ENCODE peak calls at places on chromosomes 13 and 19, in six cellular contexts. One of them, this sample, is unnamed.

GRCh38 chr19:43300876-43301765 is 31.8 kb upstream of the PSG9 start:
- DNase-seq in ovary: no peak
- DNase-seq in cardiac muscle cell: no peak
- DNase-seq in Caco-2: no peak
- DNase-seq in heart left ventricle: no peak
- DNase-seq in IMR-90: no peak
- DNase-seq in this sample: no peak

GRCh38 chr19:15452111-15453047 is 2.6 kb upstream of the WIZ start:
- DNase-seq in ovary: peak; percentile 96
- DNase-seq in cardiac muscle cell: peak; percentile 90
- DNase-seq in Caco-2: peak; percentile 49
- DNase-seq in heart left ventricle: peak; percentile 91
- DNase-seq in IMR-90: peak; percentile 58
- DNase-seq in this sample: peak; percentile 91

GRCh38 chr13:42497798-42498197 is 76.2 kb upstream of the TNFSF11 start:
- DNase-seq in ovary: no peak
- DNase-seq in cardiac muscle cell: no peak
- DNase-seq in Caco-2: no peak
- DNase-seq in heart left ventricle: no peak
- DNase-seq in IMR-90: peak; percentile 40
- DNase-seq in this sample: no peak

GRCh38 chr19:39599116-39599515 is 3.2 kb upstream of the LGALS13 start:
- DNase-seq in ovary: no peak
- DNase-seq in cardiac muscle cell: peak; percentile 67
- DNase-seq in Caco-2: peak; percentile 63
- DNase-seq in heart left ventricle: no peak
- DNase-seq in IMR-90: peak; percentile 27
- DNase-seq in this sample: peak; percentile 63

GRCh38 chr19:51927859-51928258 is 587 bp downstream of the ZNF613 start:
- DNase-seq in ovary: no peak
- DNase-seq in cardiac muscle cell: no peak
- DNase-seq in Caco-2: no peak
- DNase-seq in heart left ventricle: no peak
- DNase-seq in IMR-90: no peak
- DNase-seq in this sample: no peak

GRCh38 chr13:79227418-79227817 is 178.6 kb downstream of the RBM26 start:
- DNase-seq in ovary: no peak
- DNase-seq in cardiac muscle cell: no peak
- DNase-seq in Caco-2: no peak
- DNase-seq in heart left ventricle: no peak
- DNase-seq in IMR-90: no peak
- DNase-seq in this sample: no peak

GRCh38 chr19:39408392-39409206 is 2.0 kb downstream of the ZFP36 start:
- DNase-seq in ovary: no peak
- DNase-seq in cardiac muscle cell: no peak
- DNase-seq in Caco-2: no peak
- DNase-seq in heart left ventricle: no peak
- DNase-seq in IMR-90: peak; percentile 52
- DNase-seq in this sample: peak; percentile 41

GRCh38 chr13:63773476-63773875 is 2357.8 kb upstream of the PCDH20 start:
- DNase-seq in ovary: no peak
- DNase-seq in cardiac muscle cell: no peak
- DNase-seq in Caco-2: no peak
- DNase-seq in heart left ventricle: no peak
- DNase-seq in IMR-90: no peak
- DNase-seq in this sample: no peak

GRCh38 chr19:19256072-19256969 is 16.8 kb downstream of the TM6SF2 start:
- DNase-seq in ovary: no peak
- DNase-seq in cardiac muscle cell: no peak
- DNase-seq in Caco-2: no peak
- DNase-seq in heart left ventricle: no peak
- DNase-seq in IMR-90: no peak
- DNase-seq in this sample: no peak

GRCh38 chr19:12994701-12995595 is at the start of gene NFIX:
- DNase-seq in ovary: peak; percentile 82
- DNase-seq in cardiac muscle cell: peak; percentile 80
- DNase-seq in Caco-2: peak; percentile 65
- DNase-seq in heart left ventricle: peak; percentile 82
- DNase-seq in IMR-90: peak; percentile 39
- DNase-seq in this sample: peak; percentile 18

GRCh38 chr13:29676535-29676934 is 81.0 kb upstream of the SLC7A1 start:
- DNase-seq in ovary: no peak
- DNase-seq in cardiac muscle cell: peak; percentile 12
- DNase-seq in Caco-2: no peak
- DNase-seq in heart left ventricle: no peak
- DNase-seq in IMR-90: peak; percentile 29
- DNase-seq in this sample: no peak

GRCh38 chr19:31350033-31350692 is 927 bp upstream of the TSHZ3 start:
- DNase-seq in ovary: peak; percentile 76
- DNase-seq in cardiac muscle cell: no peak
- DNase-seq in Caco-2: no peak
- DNase-seq in heart left ventricle: peak; percentile 49
- DNase-seq in IMR-90: no peak
- DNase-seq in this sample: peak; percentile 42

GRCh38 chr13:28322256-28322895 is 172.6 kb downstream of the FLT1 start:
- DNase-seq in ovary: no peak
- DNase-seq in cardiac muscle cell: no peak
- DNase-seq in Caco-2: no peak
- DNase-seq in heart left ventricle: no peak
- DNase-seq in IMR-90: peak; percentile 42
- DNase-seq in this sample: no peak

GRCh38 chr13:95020298-95020987 is 280.8 kb downstream of the ABCC4 start:
- DNase-seq in ovary: no peak
- DNase-seq in cardiac muscle cell: no peak
- DNase-seq in Caco-2: no peak
- DNase-seq in heart left ventricle: no peak
- DNase-seq in IMR-90: no peak
- DNase-seq in this sample: no peak

GRCh38 chr13:113763961-113764792 is 5.2 kb downstream of the TMEM255B start:
- DNase-seq in ovary: no peak
- DNase-seq in cardiac muscle cell: no peak
- DNase-seq in Caco-2: no peak
- DNase-seq in heart left ventricle: no peak
- DNase-seq in IMR-90: no peak
- DNase-seq in this sample: no peak

GRCh38 chr13:25977671-25978070 is 74.1 kb downstream of the SHISA2 start:
- DNase-seq in ovary: no peak
- DNase-seq in cardiac muscle cell: no peak
- DNase-seq in Caco-2: no peak
- DNase-seq in heart left ventricle: no peak
- DNase-seq in IMR-90: no peak
- DNase-seq in this sample: no peak

GRCh38 chr13:57865600-57866294 is 234.2 kb downstream of the PCDH17 start:
- DNase-seq in ovary: no peak
- DNase-seq in cardiac muscle cell: no peak
- DNase-seq in Caco-2: peak; percentile 5
- DNase-seq in heart left ventricle: no peak
- DNase-seq in IMR-90: no peak
- DNase-seq in this sample: no peak

GRCh38 chr13:98658131-98658530 is 81.2 kb upstream of the STK24 start:
- DNase-seq in ovary: no peak
- DNase-seq in cardiac muscle cell: no peak
- DNase-seq in Caco-2: no peak
- DNase-seq in heart left ventricle: no peak
- DNase-seq in IMR-90: no peak
- DNase-seq in this sample: peak; percentile 19

DNA sequence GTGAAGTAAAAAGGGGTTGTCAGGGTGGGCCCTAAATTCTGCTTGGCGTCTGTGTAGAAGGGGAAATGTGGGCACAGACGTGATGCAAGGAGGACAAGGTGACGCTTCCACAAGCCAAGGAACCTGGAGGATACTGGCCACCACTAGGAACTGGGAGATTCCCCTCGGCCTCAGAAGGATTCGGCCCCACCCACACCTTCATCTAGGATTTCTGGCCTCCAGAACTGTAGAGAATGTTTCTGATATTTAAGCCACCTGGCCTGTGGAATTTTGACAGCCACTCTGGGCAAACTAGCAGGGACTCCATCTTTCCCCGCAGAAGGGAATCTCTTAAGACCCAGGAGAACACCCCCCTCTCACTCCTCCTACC is 1.1 kb downstream of the PLEKHJ1 start:
- DNase-seq in ovary: no peak
- DNase-seq in cardiac muscle cell: no peak
- DNase-seq in Caco-2: no peak
- DNase-seq in heart left ventricle: no peak
- DNase-seq in IMR-90: no peak
- DNase-seq in this sample: no peak
- H3K4me1 ChIP-seq in ovary: peaks cover 13% of the 10 kb centered on the region
- H3K4me1 ChIP-seq in cardiac muscle cell: peaks cover 25% of the 10 kb centered on the region
- H3K4me1 ChIP-seq in Caco-2: peaks cover 13% of the 10 kb centered on the region
- H3K4me1 ChIP-seq in heart left ventricle: peaks cover 66% of the 10 kb centered on the region
- H3K4me1 ChIP-seq in IMR-90: peaks cover 12% of the 10 kb centered on the region
- H3K4me1 ChIP-seq in this sample: peaks cover 12% of the 10 kb centered on the region

GRCh38 chr19:6737284-6737872 is at the start of gene GPR108:
- DNase-seq in ovary: peak; percentile 99
- DNase-seq in cardiac muscle cell: peak; percentile 99
- DNase-seq in Caco-2: peak; percentile 99
- DNase-seq in heart left ventricle: peak; percentile 100
- DNase-seq in IMR-90: peak; percentile 100
- DNase-seq in this sample: peak; percentile 99

GRCh38 chr19:6739390-6739883 is at the start of gene TRIP10:
- DNase-seq in ovary: peak; percentile 92
- DNase-seq in cardiac muscle cell: peak; percentile 94
- DNase-seq in Caco-2: peak; percentile 81
- DNase-seq in heart left ventricle: peak; percentile 90
- DNase-seq in IMR-90: peak; percentile 72
- DNase-seq in this sample: peak; percentile 90

GRCh38 chr19:6736917-6737283 is 480 bp downstream of the GPR108 start:
- DNase-seq in ovary: no peak
- DNase-seq in cardiac muscle cell: no peak
- DNase-seq in Caco-2: no peak
- DNase-seq in heart left ventricle: no peak
- DNase-seq in IMR-90: no peak
- DNase-seq in this sample: peak; percentile 69

GRCh38 chr19:6738726-6739389 is 622 bp upstream of the TRIP10 start:
- DNase-seq in ovary: peak; percentile 75
- DNase-seq in cardiac muscle cell: peak; percentile 42
- DNase-seq in Caco-2: no peak
- DNase-seq in heart left ventricle: no peak
- DNase-seq in IMR-90: peak; percentile 8
- DNase-seq in this sample: peak; percentile 91

GRCh38 chr19:6737873-6738725 is 719 bp upstream of the GPR108 start:
- DNase-seq in ovary: peak; percentile 98
- DNase-seq in cardiac muscle cell: peak; percentile 83
- DNase-seq in Caco-2: peak; percentile 85
- DNase-seq in heart left ventricle: peak; percentile 82
- DNase-seq in IMR-90: peak; percentile 80
- DNase-seq in this sample: no peak
- H3K4me3 ChIP-seq in ovary: peak overlapping the region; percentile 31
- H3K4me3 ChIP-seq in cardiac muscle cell: no peak overlapping the region
- H3K4me3 ChIP-seq in Caco-2: peak overlapping the region; percentile 38
- H3K4me3 ChIP-seq in heart left ventricle: no peak overlapping the region
- H3K4me3 ChIP-seq in IMR-90: no peak overlapping the region
- H3K4me3 ChIP-seq in this sample: no peak overlapping the region

GRCh38 chr13:43939149-43939548 is 59.4 kb downstream of the LACC1 start:
- DNase-seq in ovary: no peak
- DNase-seq in cardiac muscle cell: no peak
- DNase-seq in Caco-2: no peak
- DNase-seq in heart left ventricle: no peak
- DNase-seq in IMR-90: no peak
- DNase-seq in this sample: no peak
- H3K27me3 ChIP-seq in ovary: no peaks in the 10 kb centered on the region
- H3K27me3 ChIP-seq in cardiac muscle cell: no peaks in the 10 kb centered on the region
- H3K27me3 ChIP-seq in Caco-2: no peaks in the 10 kb centered on the region
- H3K27me3 ChIP-seq in heart left ventricle: no peaks in the 10 kb centered on the region
- H3K27me3 ChIP-seq in IMR-90: peaks cover 37% of the 10 kb centered on the region
- H3K27me3 ChIP-seq in this sample: no peaks in the 10 kb centered on the region

DNA sequence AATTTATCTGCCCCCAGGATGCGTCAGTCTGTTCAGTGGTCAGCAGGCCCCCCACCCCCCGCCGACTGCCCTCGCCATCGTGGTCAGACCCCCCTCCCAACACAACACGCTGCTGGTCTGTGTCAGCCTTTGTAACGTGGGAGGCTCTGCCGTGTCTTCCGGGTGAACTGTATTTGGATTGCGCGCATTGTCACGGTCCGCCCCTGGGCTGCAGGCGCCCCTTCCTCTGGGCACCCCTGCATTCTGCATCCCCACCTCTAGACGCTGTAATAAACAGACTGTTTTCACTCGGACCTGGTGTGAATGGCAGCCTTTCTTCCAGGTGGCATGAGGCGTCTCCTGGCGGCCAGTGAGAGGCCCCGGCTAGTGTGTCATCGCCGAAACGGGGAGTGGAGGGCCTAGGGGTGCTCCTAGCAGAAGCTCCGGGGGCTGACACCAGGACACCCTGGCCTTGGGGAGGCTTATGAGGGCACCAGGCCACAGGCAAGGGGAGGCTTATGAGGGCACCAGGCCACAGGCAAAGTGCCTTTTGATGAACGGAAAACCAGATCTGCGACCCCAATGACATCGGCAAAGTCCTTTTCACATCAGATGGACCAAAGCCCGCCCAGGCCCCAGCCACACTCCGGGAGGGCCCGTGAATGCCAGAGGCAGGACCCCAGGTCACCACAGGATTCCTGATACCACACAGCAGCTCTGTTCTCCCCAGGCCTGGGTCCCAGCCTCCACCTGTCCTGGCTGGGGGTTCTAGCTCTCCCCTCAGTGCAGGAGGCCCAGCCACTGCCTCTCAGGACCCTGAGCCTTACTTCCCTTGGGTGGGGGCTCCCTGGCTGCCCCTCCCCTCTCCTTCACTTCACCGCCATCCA is 3.6 kb downstream of the PLEKHJ1 start:
- DNase-seq in ovary: no peak
- DNase-seq in cardiac muscle cell: no peak
- DNase-seq in Caco-2: no peak
- DNase-seq in heart left ventricle: no peak
- DNase-seq in IMR-90: no peak
- DNase-seq in this sample: no peak
- H3K4me1 ChIP-seq in ovary: peaks cover 4% of the 10 kb centered on the region
- H3K4me1 ChIP-seq in cardiac muscle cell: peaks cover 6% of the 10 kb centered on the region
- H3K4me1 ChIP-seq in Caco-2: peaks cover under 1% of the 10 kb centered on the region
- H3K4me1 ChIP-seq in heart left ventricle: peaks cover 41% of the 10 kb centered on the region
- H3K4me1 ChIP-seq in IMR-90: peaks cover 5% of the 10 kb centered on the region
- H3K4me1 ChIP-seq in this sample: peaks cover 9% of the 10 kb centered on the region

GRCh38 chr19:17688853-17689595 is 870 bp upstream of the UNC13A start:
- DNase-seq in ovary: no peak
- DNase-seq in cardiac muscle cell: no peak
- DNase-seq in Caco-2: no peak
- DNase-seq in heart left ventricle: no peak
- DNase-seq in IMR-90: no peak
- DNase-seq in this sample: no peak

GRCh38 chr19:17686592-17687042 is 1.5 kb downstream of the UNC13A start:
- DNase-seq in ovary: no peak
- DNase-seq in cardiac muscle cell: peak; percentile 5
- DNase-seq in Caco-2: no peak
- DNase-seq in heart left ventricle: peak; percentile 59
- DNase-seq in IMR-90: no peak
- DNase-seq in this sample: no peak

GRCh38 chr19:17686027-17686511 is 2.1 kb downstream of the UNC13A start:
- DNase-seq in ovary: no peak
- DNase-seq in cardiac muscle cell: no peak
- DNase-seq in Caco-2: no peak
- DNase-seq in heart left ventricle: peak; percentile 52
- DNase-seq in IMR-90: no peak
- DNase-seq in this sample: no peak

GRCh38 chr19:17687857-17688784 is at the start of gene UNC13A:
- DNase-seq in ovary: peak; percentile 64
- DNase-seq in cardiac muscle cell: peak; percentile 86
- DNase-seq in Caco-2: peak; percentile 84
- DNase-seq in heart left ventricle: peak; percentile 56
- DNase-seq in IMR-90: peak; percentile 29
- DNase-seq in this sample: peak; percentile 78

GRCh38 chr19:17687141-17687856 is 855 bp downstream of the UNC13A start:
- DNase-seq in ovary: no peak
- DNase-seq in cardiac muscle cell: no peak
- DNase-seq in Caco-2: no peak
- DNase-seq in heart left ventricle: no peak
- DNase-seq in IMR-90: no peak
- DNase-seq in this sample: no peak
- H3K4me3 ChIP-seq in ovary: no peak overlapping the region
- H3K4me3 ChIP-seq in cardiac muscle cell: peak overlapping the region; percentile 19
- H3K4me3 ChIP-seq in Caco-2: no peak overlapping the region
- H3K4me3 ChIP-seq in heart left ventricle: no peak overlapping the region
- H3K4me3 ChIP-seq in IMR-90: no peak overlapping the region
- H3K4me3 ChIP-seq in this sample: no peak overlapping the region

This sample was measured in HAP-1.